ENCODE peak calls at places on chromosomes 1 and 21, in seven cellular contexts. N, J, I, D, P, M and U are unnamed samples.

GRCh38 chr1:52904590-52905375 is 16.8 kb downstream of the ECHDC2 start:
- DNase-seq in N (peak), I (no peak), P (no peak), D (no peak), J (no peak), M (peak), U (peak)

GRCh38 chr1:15168479-15168878 is 14.9 kb downstream of the TMEM51 start:
- DNase-seq in N (peak), P (peak), M (no peak), I (no peak), D (no peak), J (no peak), U (no peak)

GRCh38 chr21:45764792-45765191 is 121.3 kb downstream of the PCBP3 start:
- DNase-seq in N (no peak), J (no peak), I (no peak), D (no peak), P (no peak), M (no peak), U (no peak)

GRCh38 chr1:14881775-14882672 is 271.5 kb upstream of the TMEM51 start:
- DNase-seq in P (peak), N (no peak), M (no peak), J (no peak), D (no peak), I (no peak), U (no peak)

GRCh38 chr1:28249013-28249870 is 10.1 kb upstream of the SESN2 start:
- DNase-seq in N (peak), D (no peak), P (peak), I (peak), J (no peak), M (peak), U (no peak)

GRCh38 chr1:185367218-185367617 is 50.2 kb upstream of the IVNS1ABP start:
- DNase-seq in D (no peak), M (no peak), I (no peak), N (no peak), J (no peak), P (no peak), U (no peak)

GRCh38 chr1:226692067-226692792 is 46.9 kb downstream of the ITPKB start:
- DNase-seq in P (no peak), I (no peak), J (no peak), M (no peak), D (no peak), N (no peak), U (no peak)

GRCh38 chr21:41634858-41635257 is 126.9 kb upstream of the TMPRSS2 start:
- DNase-seq in J (no peak), I (peak), D (no peak), P (peak), M (no peak), N (peak), U (no peak)

GRCh38 chr1:24391882-24392603 is 21.5 kb downstream of the STPG1 start:
- DNase-seq in M (peak), D (peak), I (no peak), N (peak), J (no peak), P (peak), U (peak)

GRCh38 chr1:31886866-31887265 is 51.3 kb downstream of the PTP4A2 start:
- DNase-seq in M (no peak), I (no peak), P (no peak), J (no peak), N (no peak), D (no peak), U (no peak)

GRCh38 chr1:17719874-17720273 is 35.3 kb upstream of the ACTL8 start:
- DNase-seq in D (no peak), J (no peak), P (peak), I (no peak), N (peak), M (no peak), U (no peak)